ENCODE peak calls at places on chromosomes 13 and 19, in nine cellular contexts. R, J, S, E, Z, O, D, M and X are unnamed samples.

GRCh38 chr19:17001603-17002183 is 24.9 kb downstream of the CPAMD8 start:
- DNase-seq in R (peak), J (no peak), S (no peak), E (no peak), Z (no peak), O (peak), D (no peak), M (peak), X (no peak)

GRCh38 chr19:16026756-16027155 is 49.5 kb upstream of the TPM4 start:
- DNase-seq in R (no peak), J (no peak), S (peak), E (no peak), Z (no peak), O (no peak), D (no peak), M (no peak), X (no peak)

GRCh38 chr13:38670627-38671026 is 16.2 kb upstream of the FREM2 start:
- DNase-seq in R (no peak), J (no peak), S (peak), E (no peak), Z (no peak), O (no peak), D (no peak), M (no peak), X (no peak)

GRCh38 chr13:104143760-104144406 is 1077.7 kb upstream of the SLC10A2 start:
- DNase-seq in R (no peak), J (no peak), S (no peak), E (peak), Z (no peak), O (no peak), D (no peak), M (no peak), X (no peak)

GRCh38 chr19:16073481-16073880 is 2.8 kb upstream of the TPM4 start:
- DNase-seq in R (no peak), J (no peak), S (no peak), E (no peak), Z (no peak), O (no peak), D (no peak), M (no peak), X (no peak)

GRCh38 chr13:42041017-42041683 is 7.3 kb upstream of the DGKH start:
- DNase-seq in R (no peak), J (peak), S (peak), E (peak), Z (peak), O (peak), D (peak), M (peak), X (peak)

GRCh38 chr13:37475966-37476365 is 122.6 kb downstream of the POSTN start:
- DNase-seq in R (no peak), J (no peak), S (no peak), E (no peak), Z (no peak), O (no peak), D (no peak), M (no peak), X (no peak)

GRCh38 chr13:73898276-73898675 is 235.9 kb downstream of the KLF12 start:
- DNase-seq in R (no peak), J (no peak), S (no peak), E (no peak), Z (no peak), O (no peak), D (no peak), M (no peak), X (no peak)

GRCh38 chr19:10761443-10762242 is 43.8 kb downstream of the DNM2 start:
- DNase-seq in R (no peak), J (no peak), S (peak), E (no peak), Z (no peak), O (no peak), D (no peak), M (no peak), X (no peak)

GRCh38 chr19:35757231-35757748 is 461 bp upstream of the HSPB6 start:
- DNase-seq in R (no peak), J (no peak), S (no peak), E (peak), Z (peak), O (no peak), D (peak), M (no peak), X (peak)

GRCh38 chr19:861756-862528 is 2.5 kb downstream of the CFD start:
- DNase-seq in R (peak), J (peak), S (no peak), E (peak), Z (peak), O (peak), D (peak), M (peak), X (no peak)

GRCh38 chr19:11268783-11269267 is 6.5 kb upstream of the DOCK6 start:
- DNase-seq in R (no peak), J (peak), S (peak), E (peak), Z (no peak), O (no peak), D (no peak), M (no peak), X (peak)

GRCh38 chr13:34561033-34561432 is 381.0 kb upstream of the NBEA start:
- DNase-seq in R (no peak), J (no peak), S (no peak), E (no peak), Z (no peak), O (no peak), D (no peak), M (no peak), X (no peak)

GRCh38 chr13:52669677-52670076 is 17.0 kb downstream of the SUGT1 start:
- DNase-seq in R (no peak), J (no peak), S (no peak), E (no peak), Z (no peak), O (no peak), D (no peak), M (no peak), X (no peak)

GRCh38 chr13:77724092-77724491 is 26.6 kb downstream of the SLAIN1 start:
- DNase-seq in R (no peak), J (no peak), S (no peak), E (no peak), Z (no peak), O (peak), D (no peak), M (no peak), X (no peak)

GRCh38 chr13:24629320-24629719 is 50.9 kb upstream of the ATP12A start:
- DNase-seq in R (no peak), J (no peak), S (no peak), E (no peak), Z (no peak), O (no peak), D (no peak), M (no peak), X (no peak)

GRCh38 chr19:5316138-5316537 is 24.5 kb downstream of the PTPRS start:
- DNase-seq in R (no peak), J (no peak), S (no peak), E (no peak), Z (no peak), O (no peak), D (no peak), M (no peak), X (no peak)

GRCh38 chr19:6608950-6609349 is 18.0 kb upstream of the CD70 start:
- DNase-seq in R (no peak), J (no peak), S (no peak), E (no peak), Z (no peak), O (no peak), D (no peak), M (no peak), X (no peak)

GRCh38 chr19:34487651-34488051 is 6.1 kb downstream of the WTIP start:
- DNase-seq in R (no peak), J (no peak), S (no peak), E (no peak), Z (no peak), O (no peak), D (no peak), M (no peak), X (no peak)

GRCh38 chr19:6800991-6801396 is 28.5 kb downstream of the VAV1 start:
- DNase-seq in R (no peak), J (peak), S (no peak), E (no peak), Z (no peak), O (no peak), D (no peak), M (no peak), X (no peak)

GRCh38 chr19:41597600-41598041 is 21.7 kb downstream of the CEACAM21 start:
- DNase-seq in R (peak), J (peak), S (peak), E (peak), Z (peak), O (peak), D (peak), M (peak), X (no peak)

GRCh38 chr19:30062331-30063183 is 120.5 kb downstream of the URI1 start:
- DNase-seq in R (no peak), J (no peak), S (no peak), E (no peak), Z (no peak), O (no peak), D (no peak), M (no peak), X (peak)

GRCh38 chr13:105196052-105196451 is 1339.4 kb downstream of the EFNB2 start:
- DNase-seq in R (no peak), J (peak), S (no peak), E (peak), Z (peak), O (no peak), D (no peak), M (no peak), X (no peak)

GRCh38 chr19:48836089-48837017 is at the start of gene HSD17B14:
- DNase-seq in R (no peak), J (peak), S (peak), E (peak), Z (peak), O (no peak), D (no peak), M (no peak), X (peak)

GRCh38 chr19:56639217-56639616 is 3.7 kb upstream of the SMIM17 start:
- DNase-seq in R (no peak), J (no peak), S (no peak), E (peak), Z (no peak), O (no peak), D (no peak), M (no peak), X (no peak)

GRCh38 chr13:39269411-39269810 is 231.2 kb downstream of the NHLRC3 start:
- DNase-seq in R (no peak), J (no peak), S (no peak), E (no peak), Z (no peak), O (no peak), D (no peak), M (no peak), X (no peak)

GRCh38 chr19:16429066-16429758 is 42.6 kb downstream of the EPS15L1 start:
- DNase-seq in R (no peak), J (no peak), S (peak), E (no peak), Z (no peak), O (no peak), D (no peak), M (no peak), X (no peak)

GRCh38 chr13:92843549-92843948 is 383.1 kb upstream of the GPC6 start:
- DNase-seq in R (no peak), J (no peak), S (no peak), E (peak), Z (peak), O (no peak), D (no peak), M (no peak), X (no peak)

GRCh38 chr19:6717441-6717971 is 2.9 kb downstream of the C3 start:
- DNase-seq in R (no peak), J (peak), S (no peak), E (no peak), Z (no peak), O (no peak), D (no peak), M (no peak), X (no peak)

GRCh38 chr13:108897955-108898354 is 268.5 kb downstream of the MYO16 start:
- DNase-seq in R (no peak), J (no peak), S (no peak), E (peak), Z (no peak), O (no peak), D (no peak), M (no peak), X (no peak)

GRCh38 chr13:69654392-69654791 is 453.2 kb upstream of the ATXN8OS start:
- DNase-seq in R (no peak), J (no peak), S (no peak), E (no peak), Z (no peak), O (no peak), D (no peak), M (no peak), X (no peak)

GRCh38 chr13:36526897-36527296 is 94.6 kb downstream of the CCNA1 start:
- DNase-seq in R (no peak), J (no peak), S (no peak), E (peak), Z (no peak), O (no peak), D (no peak), M (no peak), X (no peak)

GRCh38 chr19:41339936-41340335 is 13.8 kb downstream of the TGFB1 start:
- DNase-seq in R (no peak), J (peak), S (no peak), E (no peak), Z (no peak), O (no peak), D (no peak), M (no peak), X (no peak)

GRCh38 chr19:13022859-13023636 is 27.8 kb downstream of the NFIX start:
- DNase-seq in R (no peak), J (no peak), S (peak), E (peak), Z (peak), O (no peak), D (no peak), M (no peak), X (peak)

GRCh38 chr13:95391325-95391724 is 90.1 kb upstream of the ABCC4 start:
- DNase-seq in R (no peak), J (no peak), S (no peak), E (no peak), Z (no peak), O (no peak), D (no peak), M (no peak), X (no peak)